ENCODE peak calls at places on chromosomes 3 and 15, in eight cellular contexts. L is fibroblast of pulmonary artery; Y is progenitor cell of endocrine pancreas; R is CD8-positive, alpha-beta T cell; J is fibroblast of gingiva; E is nucleus accumbens; B is HT-29; S is non-pigmented ciliary epithelial cell. V is an unnamed sample.

GRCh38 chr15:70152070-70152480 is 54.4 kb upstream of the TLE3 start:
- DNase-seq in L (peak; percentile 56), Y (no peak), R (no peak), J (no peak), E (no peak), B (no peak), S (peak; percentile 22), V (no peak)

GRCh38 chr15:25784876-25785642 is 78.1 kb downstream of the ATP10A start:
- DNase-seq in L (peak; percentile 39), Y (no peak), R (no peak), J (peak; percentile 50), E (no peak), B (no peak), S (no peak), V (no peak)

GRCh38 chr15:58628206-58629057 is 121.1 kb downstream of the ADAM10 start:
- DNase-seq in L (peak; percentile 9), Y (no peak), R (no peak), J (no peak), E (no peak), B (no peak), S (no peak), V (no peak)

GRCh38 chr15:41881925-41882688 is 11.7 kb downstream of the SPTBN5 start:
- DNase-seq in L (peak; percentile 15), Y (no peak), R (no peak), J (no peak), E (no peak), B (no peak), S (no peak), V (no peak)

GRCh38 chr15:75545066-75545465 is 34.0 kb downstream of the PTPN9 start:
- DNase-seq in L (no peak), Y (no peak), R (no peak), J (no peak), E (no peak), B (no peak), S (no peak), V (no peak)

GRCh38 chr3:194671900-194672808 is at the start of gene LSG1:
- DNase-seq in L (peak; percentile 98), Y (peak; percentile 78), R (peak; percentile 85), J (peak; percentile 95), E (peak; percentile 85), B (peak; percentile 96), S (peak; percentile 88), V (peak; percentile 88)

GRCh38 chr3:46200211-46200610 is 7.9 kb downstream of the CCR1 start:
- DNase-seq in L (no peak), Y (no peak), R (no peak), J (no peak), E (no peak), B (no peak), S (no peak), V (no peak)

GRCh38 chr3:36149447-36149865 is 230.8 kb upstream of the STAC start:
- DNase-seq in L (no peak), Y (no peak), R (no peak), J (no peak), E (no peak), B (no peak), S (no peak), V (no peak)

GRCh38 chr15:77107531-77108355 is 36.8 kb upstream of the TSPAN3 start:
- DNase-seq in L (peak; percentile 73), Y (peak; percentile 34), R (peak; percentile 10), J (peak; percentile 51), E (peak; percentile 6), B (peak; percentile 80), S (peak; percentile 15), V (peak; percentile 43)

GRCh38 chr3:79268422-79268821 is 499.4 kb downstream of the ROBO1 start:
- DNase-seq in L (no peak), Y (no peak), R (no peak), J (no peak), E (no peak), B (no peak), S (no peak), V (no peak)

GRCh38 chr3:121690777-121691405 is 30.2 kb upstream of the HCLS1 start:
- DNase-seq in L (no peak), Y (no peak), R (no peak), J (peak; percentile 3), E (no peak), B (no peak), S (no peak), V (no peak)